ENCODE peak calls at places on chromosomes 7 and 10, in seven cellular contexts. Z is Right ventricle myocardium superior, Y is mesothelial cell of epicardium, X is T-cell, J is non-pigmented ciliary epithelial cell, F is hepatic stellate cell, I is left ventricle myocardium superior. H is an unnamed sample.

GRCh38 chr7:43873300-43873699 is 4.0 kb upstream of the MRPS24 start:
- DNase-seq in Z (peak), Y (no peak), X (no peak), J (no peak), F (peak), I (peak), H (no peak)

GRCh38 chr7:133197972-133198544 is 54.8 kb upstream of the EXOC4 start:
- DNase-seq in Z (no peak), Y (no peak), X (no peak), J (no peak), F (no peak), I (no peak), H (no peak)

GRCh38 chr7:158061884-158062656 is 525.6 kb downstream of the PTPRN2 start:
- DNase-seq in Z (peak), Y (no peak), X (no peak), J (no peak), F (no peak), I (no peak), H (no peak)

GRCh38 chr10:9096288-9096687 is 1041.8 kb downstream of the GATA3 start:
- DNase-seq in Z (no peak), Y (no peak), X (peak), J (no peak), F (no peak), I (no peak), H (no peak)

GRCh38 chr10:45513586-45513985 is 139.6 kb downstream of the ALOX5 start:
- DNase-seq in Z (no peak), Y (no peak), X (no peak), J (no peak), F (no peak), I (no peak), H (no peak)

GRCh38 chr7:101717986-101718746 is 89.1 kb upstream of the MYL10 start:
- DNase-seq in Z (no peak), Y (no peak), X (no peak), J (no peak), F (no peak), I (peak), H (no peak)

GRCh38 chr10:78533776-78534175 is 500.1 kb downstream of the RPS24 start:
- DNase-seq in Z (no peak), Y (no peak), X (no peak), J (no peak), F (no peak), I (no peak), H (no peak)

GRCh38 chr10:24254180-24254579 is 45.2 kb downstream of the KIAA1217 start:
- DNase-seq in Z (no peak), Y (no peak), X (no peak), J (no peak), F (peak), I (no peak), H (no peak)

GRCh38 chr10:50561816-50562215 is 61.9 kb downstream of the SGMS1 start:
- DNase-seq in Z (no peak), Y (no peak), X (no peak), J (no peak), F (no peak), I (no peak), H (no peak)

GRCh38 chr7:159195926-159196325 is 51.3 kb upstream of the VIPR2 start:
- DNase-seq in Z (no peak), Y (no peak), X (peak), J (no peak), F (no peak), I (no peak), H (no peak)

GRCh38 chr10:89163265-89163995 is 43.7 kb downstream of the CH25H start:
- DNase-seq in Z (peak), Y (no peak), X (peak), J (no peak), F (no peak), I (peak), H (no peak)

GRCh38 chr10:82961864-82962263 is 1086.9 kb downstream of the NRG3 start:
- DNase-seq in Z (no peak), Y (no peak), X (no peak), J (no peak), F (no peak), I (no peak), H (no peak)

GRCh38 chr7:35035511-35035921 is 1.8 kb downstream of the DPY19L1 start:
- DNase-seq in Z (no peak), Y (no peak), X (peak), J (no peak), F (peak), I (no peak), H (no peak)

GRCh38 chr7:45566386-45566785 is 7.8 kb upstream of the ADCY1 start:
- DNase-seq in Z (no peak), Y (no peak), X (no peak), J (no peak), F (no peak), I (no peak), H (no peak)

GRCh38 chr7:123665157-123665556 is 9.5 kb downstream of the LMOD2 start:
- DNase-seq in Z (no peak), Y (no peak), X (no peak), J (no peak), F (no peak), I (no peak), H (no peak)

GRCh38 chr7:6442114-6442513 is 5.6 kb downstream of the DAGLB start:
- DNase-seq in Z (no peak), Y (no peak), X (no peak), J (peak), F (no peak), I (no peak), H (no peak)

GRCh38 chr10:27143686-27144085 is 10.5 kb downstream of the YME1L1 start:
- DNase-seq in Z (no peak), Y (no peak), X (no peak), J (no peak), F (no peak), I (no peak), H (no peak)

GRCh38 chr7:20279979-20280378 is 50.7 kb upstream of the ITGB8 start:
- DNase-seq in Z (no peak), Y (no peak), X (no peak), J (no peak), F (no peak), I (no peak), H (no peak)

GRCh38 chr7:133976140-133976539 is 151.0 kb upstream of the LRGUK start:
- DNase-seq in Z (no peak), Y (no peak), X (no peak), J (no peak), F (no peak), I (no peak), H (no peak)

GRCh38 chr7:33868151-33868550 is 37.2 kb upstream of the BMPER start:
- DNase-seq in Z (no peak), Y (no peak), X (no peak), J (no peak), F (peak), I (no peak), H (no peak)

H was measured in progenitor cell of endocrine pancreas.